ENCODE peak calls at places on chromosomes 16 and 17, in four cellular contexts. One of them, this sample, is unnamed.

GRCh38 chr16:63904182-63904581 is 1217.7 kb downstream of the CDH11 start:
- DNase-seq in WERI-Rb-1: no peak
- DNase-seq in osteoblast: no peak
- DNase-seq in A673: no peak
- DNase-seq in this sample: no peak

GRCh38 chr16:79970551-79971236 is 370.2 kb upstream of the MAF start:
- DNase-seq in WERI-Rb-1: no peak
- DNase-seq in osteoblast: no peak
- DNase-seq in A673: peak
- DNase-seq in this sample: peak

GRCh38 chr16:67482260-67482924 is 955 bp downstream of the AGRP start:
- DNase-seq in osteoblast: peak
- DNase-seq in WERI-Rb-1: no peak
- DNase-seq in A673: no peak
- DNase-seq in this sample: no peak

GRCh38 chr16:1045363-1046270 is 26.9 kb upstream of the SSTR5 start:
- DNase-seq in A673: no peak
- DNase-seq in WERI-Rb-1: no peak
- DNase-seq in osteoblast: no peak
- DNase-seq in this sample: no peak

GRCh38 chr16:23374721-23375120 is 72.6 kb downstream of the SCNN1B start:
- DNase-seq in osteoblast: no peak
- DNase-seq in WERI-Rb-1: no peak
- DNase-seq in A673: no peak
- DNase-seq in this sample: no peak

GRCh38 chr16:77956231-77956630 is 66.1 kb upstream of the CLEC3A start:
- DNase-seq in osteoblast: no peak
- DNase-seq in A673: no peak
- DNase-seq in WERI-Rb-1: no peak
- DNase-seq in this sample: no peak

GRCh38 chr17:38797091-38797490 is 2.3 kb downstream of the PIP4K2B start:
- DNase-seq in A673: no peak
- DNase-seq in WERI-Rb-1: no peak
- DNase-seq in osteoblast: peak
- DNase-seq in this sample: peak

GRCh38 chr17:7284911-7285310 is 3.4 kb downstream of the SLC2A4 start:
- DNase-seq in osteoblast: peak
- DNase-seq in A673: no peak
- DNase-seq in WERI-Rb-1: no peak
- DNase-seq in this sample: no peak

GRCh38 chr17:30379303-30380105 is 777 bp downstream of the CPD start:
- DNase-seq in WERI-Rb-1: peak
- DNase-seq in osteoblast: peak
- DNase-seq in A673: peak
- DNase-seq in this sample: peak

GRCh38 chr16:23852794-23853562 is 17.2 kb downstream of the PRKCB start:
- DNase-seq in osteoblast: no peak
- DNase-seq in WERI-Rb-1: no peak
- DNase-seq in A673: no peak
- DNase-seq in this sample: peak

GRCh38 chr16:87329436-87330256 is 12.5 kb upstream of the C16orf95 start:
- DNase-seq in WERI-Rb-1: no peak
- DNase-seq in osteoblast: peak
- DNase-seq in A673: no peak
- DNase-seq in this sample: no peak

GRCh38 chr17:40443988-40444899 is 994 bp downstream of the IGFBP4 start:
- DNase-seq in A673: no peak
- DNase-seq in osteoblast: peak
- DNase-seq in WERI-Rb-1: no peak
- DNase-seq in this sample: peak

GRCh38 chr17:18267366-18267765 is 6.9 kb downstream of the MIEF2 start:
- DNase-seq in osteoblast: peak
- DNase-seq in WERI-Rb-1: no peak
- DNase-seq in A673: no peak
- DNase-seq in this sample: no peak

GRCh38 chr16:4700380-4700996 is 7.1 kb downstream of the NUDT16L1 start:
- DNase-seq in A673: no peak
- DNase-seq in osteoblast: peak
- DNase-seq in WERI-Rb-1: no peak
- DNase-seq in this sample: no peak

GRCh38 chr17:77637807-77638182 is 320.7 kb upstream of the TNRC6C start:
- DNase-seq in WERI-Rb-1: no peak
- DNase-seq in osteoblast: no peak
- DNase-seq in A673: no peak
- DNase-seq in this sample: no peak

GRCh38 chr16:23245268-23245667 is 56.8 kb upstream of the SCNN1B start:
- DNase-seq in osteoblast: no peak
- DNase-seq in A673: no peak
- DNase-seq in WERI-Rb-1: no peak
- DNase-seq in this sample: no peak

GRCh38 chr16:66030036-66030435 is 336.5 kb upstream of the CDH5 start:
- DNase-seq in A673: no peak
- DNase-seq in osteoblast: peak
- DNase-seq in WERI-Rb-1: no peak
- DNase-seq in this sample: no peak

GRCh38 chr17:5809580-5810188 is 225.4 kb upstream of the NLRP1 start:
- DNase-seq in WERI-Rb-1: no peak
- DNase-seq in A673: no peak
- DNase-seq in osteoblast: no peak
- DNase-seq in this sample: no peak

GRCh38 chr17:39236981-39237441 is 11.3 kb upstream of the STAC2 start:
- DNase-seq in A673: no peak
- DNase-seq in osteoblast: peak
- DNase-seq in WERI-Rb-1: no peak
- DNase-seq in this sample: no peak

GRCh38 chr17:64174686-64175456 is 44.9 kb upstream of the ERN1 start:
- DNase-seq in A673: no peak
- DNase-seq in WERI-Rb-1: peak
- DNase-seq in osteoblast: peak
- DNase-seq in this sample: peak

GRCh38 chr17:38559025-38559879 is 46.5 kb downstream of the SRCIN1 start:
- DNase-seq in A673: peak
- DNase-seq in osteoblast: peak
- DNase-seq in WERI-Rb-1: peak
- DNase-seq in this sample: peak

GRCh38 chr16:86088287-86088686 is 189.3 kb downstream of the IRF8 start:
- DNase-seq in A673: no peak
- DNase-seq in WERI-Rb-1: no peak
- DNase-seq in osteoblast: no peak
- DNase-seq in this sample: no peak

GRCh38 chr17:77382966-77383612 is 242.3 kb downstream of the SEC14L1 start:
- DNase-seq in A673: no peak
- DNase-seq in osteoblast: peak
- DNase-seq in WERI-Rb-1: no peak
- DNase-seq in this sample: no peak

GRCh38 chr17:32142038-32142856 is at the start of gene RHOT1:
- DNase-seq in A673: peak
- DNase-seq in osteoblast: peak
- DNase-seq in WERI-Rb-1: peak
- DNase-seq in this sample: peak

GRCh38 chr17:48429638-48430586 is at the start of gene SKAP1:
- DNase-seq in A673: no peak
- DNase-seq in osteoblast: no peak
- DNase-seq in WERI-Rb-1: no peak
- DNase-seq in this sample: no peak

GRCh38 chr16:48158296-48158695 is 2.5 kb upstream of the ABCC12 start:
- DNase-seq in osteoblast: no peak
- DNase-seq in A673: no peak
- DNase-seq in WERI-Rb-1: no peak
- DNase-seq in this sample: peak

GRCh38 chr17:76426853-76427252 is 26.1 kb downstream of the UBE2O start:
- DNase-seq in osteoblast: no peak
- DNase-seq in WERI-Rb-1: no peak
- DNase-seq in A673: no peak
- DNase-seq in this sample: no peak

GRCh38 chr16:11799509-11800384 is 2.7 kb upstream of the ZC3H7A start:
- DNase-seq in osteoblast: peak
- DNase-seq in WERI-Rb-1: peak
- DNase-seq in A673: no peak
- DNase-seq in this sample: peak

GRCh38 chr17:49132699-49133364 is at the start of gene B4GALNT2:
- DNase-seq in WERI-Rb-1: no peak
- DNase-seq in osteoblast: peak
- DNase-seq in A673: no peak
- DNase-seq in this sample: no peak

GRCh38 chr17:20987511-20987910 is 55.3 kb downstream of the USP22 start:
- DNase-seq in A673: no peak
- DNase-seq in WERI-Rb-1: no peak
- DNase-seq in osteoblast: no peak
- DNase-seq in this sample: no peak

GRCh38 chr16:1291576-1291974 is 17.9 kb upstream of the UBE2I start:
- DNase-seq in osteoblast: peak
- DNase-seq in A673: no peak
- DNase-seq in WERI-Rb-1: no peak
- DNase-seq in this sample: no peak

GRCh38 chr17:31274252-31274651 is 22.8 kb downstream of the OMG start:
- DNase-seq in WERI-Rb-1: no peak
- DNase-seq in osteoblast: peak
- DNase-seq in A673: peak
- DNase-seq in this sample: peak

GRCh38 chr16:21158208-21159110 is at the start of gene LDAF1:
- DNase-seq in osteoblast: peak
- DNase-seq in A673: peak
- DNase-seq in WERI-Rb-1: peak
- DNase-seq in this sample: peak

GRCh38 chr17:58532555-58532951 is 18.1 kb upstream of the MTMR4 start:
- DNase-seq in WERI-Rb-1: peak
- DNase-seq in A673: no peak
- DNase-seq in osteoblast: peak
- DNase-seq in this sample: no peak

GRCh38 chr16:31489616-31490584 is 7.0 kb downstream of the SLC5A2 start:
- DNase-seq in osteoblast: peak
- DNase-seq in WERI-Rb-1: no peak
- DNase-seq in A673: no peak
- DNase-seq in this sample: no peak

GRCh38 chr16:31487720-31488629 is 5.1 kb downstream of the SLC5A2 start:
- DNase-seq in A673: peak
- DNase-seq in osteoblast: peak
- DNase-seq in WERI-Rb-1: peak
- DNase-seq in this sample: peak

GRCh38 chr16:31487076-31487719 is 4.3 kb downstream of the SLC5A2 start:
- DNase-seq in WERI-Rb-1: no peak
- DNase-seq in osteoblast: peak
- DNase-seq in A673: no peak
- DNase-seq in this sample: no peak

GRCh38 chr16:31486036-31486435 is 3.1 kb downstream of the SLC5A2 start:
- DNase-seq in osteoblast: peak
- DNase-seq in WERI-Rb-1: no peak
- DNase-seq in A673: no peak
- DNase-seq in this sample: no peak

GRCh38 chr16:31488630-31489564 is 6.0 kb downstream of the SLC5A2 start:
- DNase-seq in osteoblast: peak
- DNase-seq in WERI-Rb-1: no peak
- DNase-seq in A673: no peak
- DNase-seq in this sample: no peak
- TF ChIP-seq CTCF in osteoblast: no peak
- TF ChIP-seq CTCF in WERI-Rb-1: no peak
- TF ChIP-seq CTCF in A673: no peak
- TF ChIP-seq CTCF in this sample: no peak

GRCh38 chr17:43333438-43333943 is 65.3 kb upstream of the ARL4D start:
- DNase-seq in A673: no peak
- DNase-seq in osteoblast: no peak
- DNase-seq in WERI-Rb-1: no peak
- DNase-seq in this sample: no peak

GRCh38 chr17:43328650-43329049 is 70.1 kb upstream of the ARL4D start:
- DNase-seq in WERI-Rb-1: no peak
- DNase-seq in osteoblast: no peak
- DNase-seq in A673: no peak
- DNase-seq in this sample: no peak

GRCh38 chr17:43332211-43332610 is 66.6 kb upstream of the ARL4D start:
- DNase-seq in WERI-Rb-1: no peak
- DNase-seq in osteoblast: no peak
- DNase-seq in A673: no peak
- DNase-seq in this sample: no peak

GRCh38 chr17:43329183-43329582 is 69.6 kb upstream of the ARL4D start:
- DNase-seq in A673: no peak
- DNase-seq in osteoblast: no peak
- DNase-seq in WERI-Rb-1: no peak
- DNase-seq in this sample: no peak

GRCh38 chr17:43330876-43331639 is 67.7 kb upstream of the ARL4D start:
- DNase-seq in osteoblast: no peak
- DNase-seq in A673: no peak
- DNase-seq in WERI-Rb-1: peak
- DNase-seq in this sample: peak
- TF ChIP-seq CTCF in osteoblast: peak
- TF ChIP-seq CTCF in A673: no peak
- TF ChIP-seq CTCF in WERI-Rb-1: peak
- TF ChIP-seq CTCF in this sample: peak

GRCh38 chr17:28897769-28898259 is 281 bp upstream of the FLOT2 start:
- DNase-seq in A673: peak
- DNase-seq in osteoblast: peak
- DNase-seq in WERI-Rb-1: no peak
- DNase-seq in this sample: no peak
- TF ChIP-seq CTCF in A673: no peak
- TF ChIP-seq CTCF in osteoblast: no peak
- TF ChIP-seq CTCF in WERI-Rb-1: no peak
- TF ChIP-seq CTCF in this sample: no peak

GRCh38 chr17:74645010-74645409 is 21.5 kb upstream of the CD300E start:
- DNase-seq in osteoblast: no peak
- DNase-seq in WERI-Rb-1: no peak
- DNase-seq in A673: no peak
- DNase-seq in this sample: peak

GRCh38 chr17:74644419-74644818 is 20.9 kb upstream of the CD300E start:
- DNase-seq in A673: no peak
- DNase-seq in WERI-Rb-1: no peak
- DNase-seq in osteoblast: no peak
- DNase-seq in this sample: no peak

GRCh38 chr17:74643826-74644225 is 20.3 kb upstream of the CD300E start:
- DNase-seq in A673: no peak
- DNase-seq in WERI-Rb-1: no peak
- DNase-seq in osteoblast: no peak
- DNase-seq in this sample: no peak

GRCh38 chr17:74647871-74648672 is 24.5 kb upstream of the CD300E start:
- DNase-seq in WERI-Rb-1: no peak
- DNase-seq in osteoblast: no peak
- DNase-seq in A673: no peak
- DNase-seq in this sample: no peak

GRCh38 chr17:74646231-74646630 is 22.7 kb upstream of the CD300E start:
- DNase-seq in osteoblast: no peak
- DNase-seq in WERI-Rb-1: no peak
- DNase-seq in A673: peak
- DNase-seq in this sample: peak
- TF ChIP-seq CTCF in osteoblast: peak
- TF ChIP-seq CTCF in WERI-Rb-1: peak
- TF ChIP-seq CTCF in A673: peak
- TF ChIP-seq CTCF in this sample: peak

This sample was measured in NB4.